ENCODE peak calls at places on chromosomes 6 and 20, in four cellular contexts. One of them, this sample, is unnamed.

GRCh38 chr6:80436663-80437062 is 330.2 kb downstream of the BCKDHB start:
- DNase-seq in PC-9: no peak
- DNase-seq in cardiac fibroblast: no peak
- DNase-seq in PC-3: no peak
- DNase-seq in this sample: no peak

GRCh38 chr6:3328796-3329195 is 70.0 kb downstream of the PSMG4 start:
- DNase-seq in PC-9: no peak
- DNase-seq in cardiac fibroblast: no peak
- DNase-seq in PC-3: no peak
- DNase-seq in this sample: no peak

GRCh38 chr6:33288942-33289783 is at the start of the genes PFDN6 and WDR46:
- DNase-seq in PC-9: peak; percentile 85
- DNase-seq in cardiac fibroblast: peak; percentile 93
- DNase-seq in PC-3: peak; percentile 88
- DNase-seq in this sample: peak; percentile 94

GRCh38 chr6:21537660-21538059 is 55.9 kb upstream of the SOX4 start:
- DNase-seq in PC-9: no peak
- DNase-seq in cardiac fibroblast: no peak
- DNase-seq in PC-3: no peak
- DNase-seq in this sample: no peak

GRCh38 chr6:107493158-107494057 is 3.5 kb downstream of the SOBP start:
- DNase-seq in PC-9: no peak
- DNase-seq in cardiac fibroblast: peak; percentile 58
- DNase-seq in PC-3: no peak
- DNase-seq in this sample: no peak

GRCh38 chr6:109461733-109462526 is 6.4 kb upstream of the MICAL1 start:
- DNase-seq in PC-9: no peak
- DNase-seq in cardiac fibroblast: no peak
- DNase-seq in PC-3: peak; percentile 41
- DNase-seq in this sample: no peak

GRCh38 chr6:25963426-25964123 is 973 bp downstream of the TRIM38 start:
- DNase-seq in PC-9: peak; percentile 77
- DNase-seq in cardiac fibroblast: peak; percentile 29
- DNase-seq in PC-3: peak; percentile 72
- DNase-seq in this sample: no peak

GRCh38 chr6:34656378-34657036 is 40.1 kb downstream of the ILRUN start:
- DNase-seq in PC-9: peak; percentile 68
- DNase-seq in cardiac fibroblast: peak; percentile 76
- DNase-seq in PC-3: peak; percentile 72
- DNase-seq in this sample: peak; percentile 74

GRCh38 chr6:37865534-37865933 is 46.0 kb downstream of the ZFAND3 start:
- DNase-seq in PC-9: no peak
- DNase-seq in cardiac fibroblast: no peak
- DNase-seq in PC-3: no peak
- DNase-seq in this sample: no peak

GRCh38 chr6:24666097-24666615 is 543 bp downstream of the TDP2 start:
- DNase-seq in PC-9: no peak
- DNase-seq in cardiac fibroblast: no peak
- DNase-seq in PC-3: peak; percentile 29
- DNase-seq in this sample: peak; percentile 43

GRCh38 chr20:408843-409696 is 971 bp downstream of the RBCK1 start:
- DNase-seq in PC-9: no peak
- DNase-seq in cardiac fibroblast: no peak
- DNase-seq in PC-3: no peak
- DNase-seq in this sample: no peak

GRCh38 chr6:121951918-121952379 is 447.5 kb upstream of the HSF2 start:
- DNase-seq in PC-9: no peak
- DNase-seq in cardiac fibroblast: peak; percentile 76
- DNase-seq in PC-3: peak; percentile 40
- DNase-seq in this sample: no peak

GRCh38 chr6:41940759-41941279 is 789 bp downstream of the CCND3 start:
- DNase-seq in PC-9: no peak
- DNase-seq in cardiac fibroblast: peak; percentile 37
- DNase-seq in PC-3: peak; percentile 13
- DNase-seq in this sample: peak; percentile 40

GRCh38 chr6:33428219-33428890 is 8.5 kb downstream of the SYNGAP1 start:
- DNase-seq in PC-9: no peak
- DNase-seq in cardiac fibroblast: peak; percentile 43
- DNase-seq in PC-3: peak; percentile 61
- DNase-seq in this sample: no peak

GRCh38 chr20:21303061-21303871 is at the start of gene XRN2:
- DNase-seq in PC-9: peak; percentile 86
- DNase-seq in cardiac fibroblast: peak; percentile 96
- DNase-seq in PC-3: peak; percentile 97
- DNase-seq in this sample: peak; percentile 94

GRCh38 chr6:158684745-158685355 is 35.0 kb downstream of the SYTL3 start:
- DNase-seq in PC-9: peak; percentile 64
- DNase-seq in cardiac fibroblast: no peak
- DNase-seq in PC-3: no peak
- DNase-seq in this sample: no peak

GRCh38 chr6:3578981-3579380 is 122.1 kb upstream of the SLC22A23 start:
- DNase-seq in PC-9: no peak
- DNase-seq in cardiac fibroblast: no peak
- DNase-seq in PC-3: no peak
- DNase-seq in this sample: no peak

GRCh38 chr20:32031007-32031958 is 20.8 kb upstream of the HCK start:
- DNase-seq in PC-9: peak; percentile 50
- DNase-seq in cardiac fibroblast: peak; percentile 83
- DNase-seq in PC-3: peak; percentile 84
- DNase-seq in this sample: peak; percentile 69

GRCh38 chr20:49668181-49668877 is 45.3 kb downstream of the B4GALT5 start:
- DNase-seq in PC-9: no peak
- DNase-seq in cardiac fibroblast: no peak
- DNase-seq in PC-3: no peak
- DNase-seq in this sample: peak; percentile 88

GRCh38 chr20:45070932-45071632 is 29.8 kb downstream of the KCNS1 start:
- DNase-seq in PC-9: peak; percentile 89
- DNase-seq in cardiac fibroblast: peak; percentile 59
- DNase-seq in PC-3: peak; percentile 29
- DNase-seq in this sample: no peak

GRCh38 chr20:51532577-51533191 is 9.8 kb downstream of the NFATC2 start:
- DNase-seq in PC-9: peak; percentile 75
- DNase-seq in cardiac fibroblast: no peak
- DNase-seq in PC-3: peak; percentile 66
- DNase-seq in this sample: no peak

GRCh38 chr6:139853302-139853992 is 479.0 kb upstream of the CITED2 start:
- DNase-seq in PC-9: no peak
- DNase-seq in cardiac fibroblast: peak; percentile 29
- DNase-seq in PC-3: peak; percentile 22
- DNase-seq in this sample: no peak

GRCh38 chr6:142542704-142543233 is 241.0 kb downstream of the ADGRG6 start:
- DNase-seq in PC-9: no peak
- DNase-seq in cardiac fibroblast: peak; percentile 93
- DNase-seq in PC-3: peak; percentile 81
- DNase-seq in this sample: no peak

GRCh38 chr20:52102559-52102958 is 89.0 kb downstream of the ZFP64 start:
- DNase-seq in PC-9: no peak
- DNase-seq in cardiac fibroblast: no peak
- DNase-seq in PC-3: no peak
- DNase-seq in this sample: no peak

GRCh38 chr6:74182992-74183391 is 487.0 kb downstream of the CD109 start:
- DNase-seq in PC-9: no peak
- DNase-seq in cardiac fibroblast: no peak
- DNase-seq in PC-3: no peak
- DNase-seq in this sample: no peak

GRCh38 chr6:56372621-56373020 is 125.2 kb upstream of the COL21A1 start:
- DNase-seq in PC-9: no peak
- DNase-seq in cardiac fibroblast: peak; percentile 84
- DNase-seq in PC-3: no peak
- DNase-seq in this sample: no peak

GRCh38 chr20:40160151-40160550 is 528.9 kb downstream of the MAFB start:
- DNase-seq in PC-9: no peak
- DNase-seq in cardiac fibroblast: peak; percentile 51
- DNase-seq in PC-3: peak; percentile 33
- DNase-seq in this sample: peak; percentile 24

GRCh38 chr6:85574932-85575598 is 18.6 kb downstream of the SNX14 start:
- DNase-seq in PC-9: no peak
- DNase-seq in cardiac fibroblast: peak; percentile 83
- DNase-seq in PC-3: peak; percentile 70
- DNase-seq in this sample: no peak

GRCh38 chr20:16111853-16112412 is 461.3 kb downstream of the KIF16B start:
- DNase-seq in PC-9: no peak
- DNase-seq in cardiac fibroblast: no peak
- DNase-seq in PC-3: no peak
- DNase-seq in this sample: no peak

GRCh38 chr6:22826961-22827360 is 257.6 kb downstream of the HDGFL1 start:
- DNase-seq in PC-9: peak; percentile 95
- DNase-seq in cardiac fibroblast: peak; percentile 19
- DNase-seq in PC-3: peak; percentile 81
- DNase-seq in this sample: no peak

GRCh38 chr20:40323411-40323810 is 365.6 kb downstream of the MAFB start:
- DNase-seq in PC-9: no peak
- DNase-seq in cardiac fibroblast: no peak
- DNase-seq in PC-3: no peak
- DNase-seq in this sample: no peak

GRCh38 chr6:168737481-168737880 is 296.5 kb downstream of the SMOC2 start:
- DNase-seq in PC-9: no peak
- DNase-seq in cardiac fibroblast: peak; percentile 27
- DNase-seq in PC-3: peak; percentile 1
- DNase-seq in this sample: no peak

GRCh38 chr6:12516070-12516469 is 200.5 kb upstream of the PHACTR1 start:
- DNase-seq in PC-9: no peak
- DNase-seq in cardiac fibroblast: no peak
- DNase-seq in PC-3: no peak
- DNase-seq in this sample: peak; percentile 39

GRCh38 chr20:10501377-10501776 is 66.3 kb downstream of the SLX4IP start:
- DNase-seq in PC-9: no peak
- DNase-seq in cardiac fibroblast: peak; percentile 11
- DNase-seq in PC-3: no peak
- DNase-seq in this sample: no peak
- TF ChIP-seq CTCF in PC-9: no peak
- TF ChIP-seq CTCF in cardiac fibroblast: no peak
- TF ChIP-seq CTCF in PC-3: no peak
- TF ChIP-seq CTCF in this sample: no peak

DNA sequence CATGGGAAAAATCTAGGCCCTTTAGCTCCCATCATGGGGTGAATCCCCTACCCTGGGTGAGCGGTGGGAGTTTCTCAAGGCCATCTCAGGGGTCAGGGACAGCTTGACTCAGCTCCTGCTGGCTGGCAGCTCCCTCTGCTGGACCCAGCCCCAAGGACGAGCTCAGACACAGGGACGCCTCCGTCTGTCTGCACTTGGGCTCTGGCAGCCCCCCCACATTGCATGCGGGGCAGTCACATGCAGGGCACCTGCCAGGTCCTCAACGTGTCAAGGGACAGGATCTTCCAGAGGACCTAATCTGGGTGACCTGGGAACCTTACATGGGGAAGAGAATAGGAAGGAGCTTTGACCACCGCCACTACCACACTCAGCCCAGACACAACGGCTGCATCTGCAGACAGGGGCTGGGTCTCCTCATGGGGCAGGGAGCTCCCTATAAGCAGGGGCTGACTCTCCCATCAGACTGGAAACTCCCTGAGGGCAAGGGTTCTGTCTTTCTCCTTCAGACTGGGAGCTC is 173.4 kb downstream of the MRPL14 start:
- DNase-seq in PC-9: no peak
- DNase-seq in cardiac fibroblast: peak; percentile 33
- DNase-seq in PC-3: no peak
- DNase-seq in this sample: no peak
- TF ChIP-seq CTCF in PC-9: no peak
- TF ChIP-seq CTCF in cardiac fibroblast: peak; percentile 51
- TF ChIP-seq CTCF in PC-3: peak; percentile 41
- TF ChIP-seq CTCF in this sample: no peak

GRCh38 chr6:123777554-123777953 is 26.1 kb upstream of the NKAIN2 start:
- DNase-seq in PC-9: no peak
- DNase-seq in cardiac fibroblast: peak; percentile 10
- DNase-seq in PC-3: peak; percentile 30
- DNase-seq in this sample: no peak
- TF ChIP-seq CTCF in PC-9: peak; percentile 48
- TF ChIP-seq CTCF in cardiac fibroblast: no peak
- TF ChIP-seq CTCF in PC-3: peak; percentile 41
- TF ChIP-seq CTCF in this sample: peak; percentile 36

DNA sequence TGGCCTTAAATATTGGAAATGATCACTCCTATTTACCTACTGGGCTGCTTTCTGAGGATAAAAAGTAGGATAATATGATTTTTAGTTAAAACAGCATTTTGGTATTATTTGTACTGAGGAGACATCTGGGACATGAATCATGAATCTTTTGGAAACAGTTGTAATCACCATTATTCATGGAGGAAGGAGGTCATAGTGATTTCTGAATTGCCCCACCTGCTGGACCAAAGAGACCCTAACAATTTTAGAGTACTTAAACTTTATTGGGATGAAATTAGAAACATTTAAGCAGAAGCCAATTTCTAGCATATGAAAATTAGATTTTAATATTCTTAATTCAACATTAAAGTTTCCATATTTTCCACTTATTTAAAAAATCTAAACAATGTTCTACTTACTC is 108.4 kb upstream of the SIM1 start:
- DNase-seq in PC-9: no peak
- DNase-seq in cardiac fibroblast: peak; percentile 83
- DNase-seq in PC-3: peak; percentile 60
- DNase-seq in this sample: no peak
- TF ChIP-seq CTCF in PC-9: peak; percentile 53
- TF ChIP-seq CTCF in cardiac fibroblast: peak; percentile 46
- TF ChIP-seq CTCF in PC-3: peak; percentile 62
- TF ChIP-seq CTCF in this sample: peak; percentile 7